ENCODE peak calls at places on chromosomes 11 and 22, in six cellular contexts. T is HAP-1; A is adipocyte; C is small intestine; W is activated naive CD8-positive, alpha-beta T cell treated with anti-CD3 and anti-CD28 coated beads, Interleukin-2, amount 50 U/mL, for 24 hours; P is NCI-H446 treated with DMSO at 0.1 percent for 48 hours. U is an unnamed sample.

GRCh38 chr22:40400173-40400572 is 29.8 kb downstream of the SGSM3 start:
- DNase-seq in T (no peak), A (no peak), C (no peak), W (peak), P (no peak), U (no peak)

GRCh38 chr11:6320411-6321207 is at the start of gene CAVIN3:
- DNase-seq in T (no peak), A (peak), C (peak), W (peak), P (no peak), U (no peak)

GRCh38 chr11:45161252-45162063 is 15.0 kb downstream of the PRDM11 start:
- DNase-seq in T (no peak), A (no peak), C (no peak), W (no peak), P (peak), U (no peak)

GRCh38 chr22:24433868-24434471 is 6.6 kb downstream of the ADORA2A start:
- DNase-seq in T (no peak), A (peak), C (no peak), W (peak), P (no peak), U (no peak)

GRCh38 chr11:121652982-121653381 is 200.2 kb upstream of the SORL1-AS1 start:
- DNase-seq in T (peak), A (peak), C (no peak), W (no peak), P (no peak), U (no peak)

GRCh38 chr11:122758974-122759373 is 79.3 kb upstream of the CRTAM start:
- DNase-seq in T (no peak), A (no peak), C (no peak), W (no peak), P (peak), U (no peak)

GRCh38 chr11:72833792-72834501 is 19.7 kb downstream of the ATG16L2 start:
- DNase-seq in T (no peak), A (no peak), C (no peak), W (no peak), P (no peak), U (no peak)

GRCh38 chr22:20128619-20128901 is 3.0 kb upstream of the ZDHHC8 start:
- DNase-seq in T (no peak), A (no peak), C (no peak), W (no peak), P (no peak), U (no peak)

GRCh38 chr22:42389137-42389536 is 43.1 kb downstream of the NFAM1 start:
- DNase-seq in T (no peak), A (no peak), C (no peak), W (no peak), P (no peak), U (no peak)

GRCh38 chr11:47716692-47717091 is 1.5 kb upstream of the AGBL2 start:
- DNase-seq in T (no peak), A (no peak), C (peak), W (no peak), P (no peak), U (no peak)

GRCh38 chr11:10900686-10901415 is 43.0 kb upstream of the ZBED5 start:
- DNase-seq in T (no peak), A (peak), C (no peak), W (no peak), P (no peak), U (no peak)

GRCh38 chr11:120335596-120335927 is 651 bp upstream of the ARHGEF12 start:
- DNase-seq in T (peak), A (no peak), C (peak), W (peak), P (no peak), U (no peak)

GRCh38 chr11:66562907-66563583 is 5.4 kb downstream of the CTSF start:
- DNase-seq in T (no peak), A (no peak), C (no peak), W (no peak), P (no peak), U (no peak)

GRCh38 chr11:89203814-89204213 is 26.1 kb downstream of the TYR start:
- DNase-seq in T (no peak), A (no peak), C (no peak), W (no peak), P (no peak), U (no peak)

GRCh38 chr11:120908521-120909181 is 115.3 kb upstream of the TBCEL start:
- DNase-seq in T (no peak), A (peak), C (peak), W (no peak), P (no peak), U (no peak)

GRCh38 chr11:99068832-99069231 is 48.1 kb downstream of the CNTN5 start:
- DNase-seq in T (no peak), A (no peak), C (no peak), W (no peak), P (no peak), U (no peak)

GRCh38 chr11:13229136-13229535 is 48.5 kb upstream of the BMAL1 start:
- DNase-seq in T (no peak), A (no peak), C (no peak), W (no peak), P (no peak), U (no peak)

GRCh38 chr11:103714246-103714645 is 322.2 kb upstream of the DDI1 start:
- DNase-seq in T (no peak), A (peak), C (no peak), W (no peak), P (no peak), U (no peak)

GRCh38 chr11:848380-848931 is 5.8 kb downstream of the TSPAN4 start:
- DNase-seq in T (no peak), A (peak), C (peak), W (peak), P (no peak), U (no peak)

GRCh38 chr11:58905141-58905715 is 34.1 kb upstream of the GLYATL1 start:
- DNase-seq in T (no peak), A (peak), C (no peak), W (no peak), P (peak), U (no peak)

GRCh38 chr11:126167476-126167875 is 44.0 kb downstream of the RPUSD4 start:
- DNase-seq in T (no peak), A (no peak), C (no peak), W (no peak), P (peak), U (no peak)

GRCh38 chr11:64751580-64751979 is 7.6 kb upstream of the RASGRP2 start:
- DNase-seq in T (no peak), A (no peak), C (no peak), W (no peak), P (no peak), U (no peak)

GRCh38 chr22:42655693-42656092 is 6.5 kb upstream of the CYB5R3 start:
- DNase-seq in T (no peak), A (no peak), C (no peak), W (no peak), P (no peak), U (no peak)

GRCh38 chr11:115724709-115725108 is 220.5 kb upstream of the CADM1 start:
- DNase-seq in T (no peak), A (no peak), C (no peak), W (no peak), P (peak), U (no peak)

GRCh38 chr22:24978308-24978707 is 25.8 kb downstream of the KIAA1671 start:
- DNase-seq in T (no peak), A (no peak), C (no peak), W (no peak), P (no peak), U (no peak)

GRCh38 chr11:97615541-97615940 is 1225.7 kb downstream of the JRKL start:
- DNase-seq in T (no peak), A (no peak), C (no peak), W (no peak), P (no peak), U (no peak)

GRCh38 chr11:119298726-119299125 is 18.2 kb downstream of the MCAM start:
- DNase-seq in T (no peak), A (no peak), C (no peak), W (no peak), P (no peak), U (no peak)

GRCh38 chr11:63602296-63602695 is 11.9 kb downstream of the PLAAT3 start:
- DNase-seq in T (no peak), A (peak), C (no peak), W (no peak), P (no peak), U (no peak)

GRCh38 chr11:117179048-117179999 is 781 bp downstream of the SIDT2 start:
- DNase-seq in T (no peak), A (peak), C (peak), W (peak), P (no peak), U (no peak)

GRCh38 chr11:18527512-18527911 is 770 bp upstream of the TSG101 start:
- DNase-seq in T (no peak), A (peak), C (peak), W (no peak), P (no peak), U (no peak)

GRCh38 chr22:20026996-20027601 is 6.2 kb downstream of the TANGO2 start:
- DNase-seq in T (no peak), A (no peak), C (no peak), W (no peak), P (no peak), U (no peak)

GRCh38 chr11:21514298-21514697 is 678.6 kb upstream of the ANO5 start:
- DNase-seq in T (no peak), A (no peak), C (peak), W (no peak), P (peak), U (no peak)

GRCh38 chr11:75314771-75315438 is 36.6 kb downstream of the ARRB1 start:
- DNase-seq in T (no peak), A (no peak), C (no peak), W (no peak), P (no peak), U (no peak)

GRCh38 chr11:61002598-61002997 is 31.1 kb downstream of the CD6 start:
- DNase-seq in T (no peak), A (no peak), C (no peak), W (no peak), P (no peak), U (no peak)

GRCh38 chr11:120307476-120307875 is 17.6 kb upstream of the TLCD5 start:
- DNase-seq in T (no peak), A (no peak), C (no peak), W (no peak), P (no peak), U (no peak)

GRCh38 chr11:62917906-62918502 is 3.2 kb downstream of the CHRM1 start:
- DNase-seq in T (no peak), A (no peak), C (no peak), W (no peak), P (no peak), U (no peak)

GRCh38 chr11:2929880-2930704 is 872 bp upstream of the PHLDA2 start:
- DNase-seq in T (no peak), A (peak), C (peak), W (peak), P (no peak), U (no peak)

GRCh38 chr11:35810045-35810444 is 133.8 kb upstream of the LDLRAD3 start:
- DNase-seq in T (no peak), A (peak), C (no peak), W (no peak), P (no peak), U (no peak)

GRCh38 chr11:19091366-19091765 is 25.6 kb upstream of the ZDHHC13 start:
- DNase-seq in T (no peak), A (no peak), C (peak), W (no peak), P (no peak), U (no peak)